ENCODE peak calls at places on chromosomes 7 and 10, in six cellular contexts. V is A549; S is CD8-positive, alpha-beta T cell; N is fibroblast of mammary gland; Z is HCT116; R is uterus. X is an unnamed sample.

GRCh38 chr7:116305485-116306408 is 95.4 kb downstream of the TES start:
- DNase-seq in V (peak; percentile 52), S (no peak), N (peak; percentile 39), Z (no peak), R (no peak), X (no peak)

GRCh38 chr7:54944179-54944578 is 74.6 kb upstream of the EGFR start:
- DNase-seq in V (no peak), S (no peak), N (no peak), Z (no peak), R (no peak), X (no peak)

GRCh38 chr7:155309021-155309338 is 11.3 kb downstream of the INSIG1 start:
- DNase-seq in V (no peak), S (no peak), N (no peak), Z (no peak), R (no peak), X (no peak)

GRCh38 chr7:4633012-4633411 is 49.1 kb upstream of the FOXK1 start:
- DNase-seq in V (peak; percentile 55), S (no peak), N (peak; percentile 84), Z (peak; percentile 78), R (no peak), X (no peak)

GRCh38 chr10:23171232-23171876 is 20.8 kb upstream of the PTF1A start:
- DNase-seq in V (peak; percentile 14), S (no peak), N (peak; percentile 28), Z (no peak), R (no peak), X (no peak)

GRCh38 chr10:5038703-5039102 is 35.0 kb upstream of the AKR1C2 start:
- DNase-seq in V (no peak), S (no peak), N (peak; percentile 70), Z (no peak), R (no peak), X (no peak)

GRCh38 chr10:124928084-124928483 is 13.8 kb upstream of the ZRANB1 start:
- DNase-seq in V (no peak), S (no peak), N (no peak), Z (no peak), R (no peak), X (no peak)

GRCh38 chr10:114577133-114577532 is 80.9 kb downstream of the ABLIM1 start:
- DNase-seq in V (no peak), S (no peak), N (peak; percentile 91), Z (no peak), R (no peak), X (no peak)

GRCh38 chr10:76582536-76582935 is 1055.1 kb downstream of the KCNMA1 start:
- DNase-seq in V (no peak), S (no peak), N (no peak), Z (no peak), R (no peak), X (no peak)

GRCh38 chr10:79482721-79483120 is 29.6 kb upstream of the EIF5AL1 start:
- DNase-seq in V (no peak), S (no peak), N (no peak), Z (no peak), R (no peak), X (no peak)

GRCh38 chr10:50394832-50395231 is 143.5 kb upstream of the ASAH2 start:
- DNase-seq in V (no peak), S (no peak), N (peak; percentile 52), Z (no peak), R (no peak), X (no peak)

GRCh38 chr7:30837581-30837980 is 66.4 kb downstream of the MINDY4 start:
- DNase-seq in V (no peak), S (no peak), N (no peak), Z (no peak), R (no peak), X (no peak)

GRCh38 chr10:34736976-34737771 is 77.9 kb downstream of the PARD3 start:
- DNase-seq in V (no peak), S (no peak), N (no peak), Z (no peak), R (no peak), X (no peak)

GRCh38 chr10:58577394-58577793 is 64.7 kb downstream of the BICC1 start:
- DNase-seq in V (no peak), S (no peak), N (peak; percentile 86), Z (no peak), R (no peak), X (no peak)

GRCh38 chr10:3500408-3500856 is 284.6 kb downstream of the KLF6 start:
- DNase-seq in V (peak; percentile 88), S (no peak), N (peak; percentile 22), Z (no peak), R (no peak), X (peak; percentile 21)

GRCh38 chr10:127649642-127650041 is 87.3 kb upstream of the FOXI2 start:
- DNase-seq in V (no peak), S (no peak), N (peak; percentile 5), Z (peak; percentile 27), R (no peak), X (no peak)

GRCh38 chr10:23571884-23572283 is 133.0 kb downstream of the OTUD1 start:
- DNase-seq in V (no peak), S (no peak), N (no peak), Z (no peak), R (no peak), X (no peak)

GRCh38 chr10:63523015-63523414 is 1.8 kb downstream of the REEP3 start:
- DNase-seq in V (no peak), S (no peak), N (no peak), Z (no peak), R (no peak), X (no peak)

GRCh38 chr7:1017586-1018333 is 26.6 kb upstream of the GPR146 start:
- DNase-seq in V (no peak), S (no peak), N (no peak), Z (no peak), R (no peak), X (no peak)

GRCh38 chr10:110549211-110549610 is 18.3 kb upstream of the SMC3 start:
- DNase-seq in V (no peak), S (no peak), N (no peak), Z (no peak), R (no peak), X (no peak)

GRCh38 chr10:124671486-124672075 is 72.6 kb downstream of the FAM53B start:
- DNase-seq in V (peak; percentile 55), S (no peak), N (peak; percentile 69), Z (peak; percentile 34), R (no peak), X (no peak)

GRCh38 chr7:2004841-2005351 is 227.8 kb downstream of the MAD1L1 start:
- DNase-seq in V (no peak), S (no peak), N (no peak), Z (no peak), R (peak; percentile 11), X (no peak)

GRCh38 chr10:7314068-7314646 is 96.7 kb downstream of the SFMBT2 start:
- DNase-seq in V (no peak), S (no peak), N (no peak), Z (no peak), R (no peak), X (no peak)

GRCh38 chr10:133366751-133367150 is 6.4 kb downstream of the ECHS1 start:
- DNase-seq in V (no peak), S (no peak), N (no peak), Z (no peak), R (no peak), X (no peak)

GRCh38 chr7:38373155-38373554 is 99.7 kb upstream of the TARP start:
- DNase-seq in V (no peak), S (no peak), N (no peak), Z (no peak), R (no peak), X (no peak)

DNA sequence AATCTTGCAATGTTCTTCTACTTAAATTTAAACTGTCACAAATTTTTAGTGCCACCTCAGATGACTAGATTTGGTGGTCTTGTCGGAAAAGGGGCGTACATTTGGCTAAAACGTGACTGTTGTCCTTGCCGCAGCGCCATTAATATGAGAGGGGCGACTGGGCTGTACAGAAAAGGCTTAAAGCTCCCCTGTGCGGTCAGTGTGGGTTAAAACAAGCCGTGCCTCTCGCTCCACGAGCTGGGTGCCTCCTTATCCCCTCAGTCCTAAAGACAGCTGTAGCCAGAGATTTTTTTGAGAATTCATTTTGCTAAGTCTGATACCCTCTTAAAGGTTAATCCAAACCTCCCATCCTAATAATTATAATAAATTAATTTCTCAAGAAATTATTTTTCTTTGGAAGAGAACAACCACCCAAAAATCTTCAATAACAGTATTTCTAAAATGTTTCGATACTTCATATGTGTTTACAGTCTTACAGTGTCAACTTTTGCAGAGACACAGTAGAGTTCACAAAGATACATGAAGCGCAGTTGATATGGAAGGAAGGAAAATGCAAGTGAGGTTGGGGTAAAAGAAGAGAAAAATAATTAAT is 68.6 kb downstream of the C7orf25 start:
- DNase-seq in V (peak; percentile 36), S (no peak), N (peak; percentile 52), Z (peak; percentile 8), R (peak; percentile 59), X (no peak)
- H3K4me3 ChIP-seq in V (no peak overlapping the region), S (no peak overlapping the region), N (no peak overlapping the region), Z (no peak overlapping the region), R (peak overlapping the region; percentile 15), X (no peak overlapping the region)

DNA sequence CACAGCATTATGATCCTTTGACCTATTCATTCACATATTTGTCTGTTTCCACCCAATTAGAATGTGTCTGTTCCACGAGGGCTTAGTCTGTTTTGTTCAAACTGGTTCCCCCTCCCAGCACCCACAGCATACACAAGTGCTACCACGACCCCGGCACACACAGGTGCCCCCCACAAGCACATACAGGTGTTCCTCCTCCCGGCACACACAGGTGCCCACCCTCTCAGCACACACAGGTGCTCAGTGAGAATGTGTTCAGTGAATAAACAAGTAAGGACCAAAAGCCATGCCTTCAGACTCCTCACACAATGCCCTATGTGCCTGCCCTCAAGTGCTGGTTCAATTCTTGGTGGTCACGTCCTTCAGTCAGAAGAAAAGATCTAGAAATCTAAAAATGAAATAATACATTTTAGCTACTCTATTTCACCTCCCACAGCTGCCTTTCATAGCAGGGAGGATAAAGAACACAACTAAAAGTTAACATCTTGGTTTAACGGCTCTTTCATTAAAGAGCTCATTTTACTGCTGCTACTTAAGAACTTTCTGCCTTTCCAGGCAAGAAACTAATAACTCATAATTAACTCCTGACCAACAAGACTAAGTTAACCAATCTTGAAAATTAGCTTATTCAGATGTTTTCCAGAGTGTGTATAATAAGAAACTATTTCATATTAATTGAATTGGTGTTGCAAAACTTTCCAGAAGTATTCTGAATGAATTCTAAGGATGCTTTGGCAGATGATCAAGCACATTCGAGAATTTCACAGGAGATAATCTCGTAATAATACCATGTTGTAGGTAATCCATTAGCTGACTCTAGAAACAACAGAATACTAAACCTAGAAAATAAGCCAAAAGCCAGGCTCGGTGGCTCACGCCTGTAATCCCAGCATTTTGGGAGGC is 2.3 kb downstream of the DNMBP start:
- DNase-seq in V (no peak), S (no peak), N (peak; percentile 39), Z (no peak), R (no peak), X (no peak)
- H3K4me3 ChIP-seq in V (peak overlapping the region; percentile 81), S (no peak overlapping the region), N (peak overlapping the region; percentile 90), Z (peak overlapping the region; percentile 78), R (peak overlapping the region; percentile 59), X (peak overlapping the region; percentile 77)

GRCh38 chr10:44008917-44009620 is 360.4 kb upstream of the ZNF32 start:
- DNase-seq in V (no peak), S (no peak), N (no peak), Z (no peak), R (no peak), X (no peak)
- H3K4me3 ChIP-seq in V (no peak overlapping the region), S (no peak overlapping the region), N (no peak overlapping the region), Z (no peak overlapping the region), R (no peak overlapping the region), X (no peak overlapping the region)

DNA sequence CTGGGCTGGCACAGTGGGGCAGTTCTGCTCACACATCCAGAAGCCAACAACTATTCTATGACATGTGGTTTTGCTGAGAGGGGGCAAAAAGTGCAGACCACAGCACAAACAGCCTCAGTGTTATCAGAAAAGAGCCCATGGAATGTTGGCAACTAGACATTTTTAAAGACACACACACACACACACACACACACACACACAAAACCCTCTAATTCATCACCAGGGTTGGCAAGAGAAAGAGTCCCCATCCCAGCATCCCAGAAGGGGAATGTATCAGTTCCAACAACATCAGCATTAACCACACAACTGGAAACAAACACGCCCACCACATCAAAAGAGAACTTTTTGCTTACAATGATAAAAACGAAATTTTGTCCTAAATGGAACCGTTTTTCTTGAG is 117.0 kb downstream of the FGFR2 start:
- DNase-seq in V (no peak), S (no peak), N (no peak), Z (no peak), R (no peak), X (no peak)
- H3K4me3 ChIP-seq in V (no peak overlapping the region), S (no peak overlapping the region), N (no peak overlapping the region), Z (no peak overlapping the region), R (no peak overlapping the region), X (no peak overlapping the region)

X was measured in keratinocyte.